ENCODE peak calls at places on chromosomes 11 and 22, in six cellular contexts. One of them, this sample, is unnamed.
A peak's percentile ranks its signal among the peaks of the same experiment; 100 is the strongest.

GRCh38 chr11:69127091-69127850 is 28.5 kb upstream of the SMIM38 start:
- DNase-seq in amniotic stem cell: no peak
- DNase-seq in substantia nigra: no peak
- DNase-seq in pons: no peak
- DNase-seq in A172: no peak
- DNase-seq in activated CD4-positive, alpha-beta T cell treated with anti-CD3 and anti-CD28 coated beads, Interleukin-2, amount 10 ng/mL, durations not matched to agents 7 days and 5 days: no peak
- DNase-seq in this sample: no peak

GRCh38 chr22:49481651-49482399 is 345.8 kb downstream of the BRD1 start:
- DNase-seq in amniotic stem cell: no peak
- DNase-seq in pons: no peak
- DNase-seq in substantia nigra: no peak
- DNase-seq in activated CD4-positive, alpha-beta T cell treated with anti-CD3 and anti-CD28 coated beads, Interleukin-2, amount 10 ng/mL, durations not matched to agents 7 days and 5 days: no peak
- DNase-seq in A172: no peak
- DNase-seq in this sample: no peak

GRCh38 chr11:73227571-73228211 is 9.6 kb downstream of the P2RY2 start:
- DNase-seq in substantia nigra: no peak
- DNase-seq in activated CD4-positive, alpha-beta T cell treated with anti-CD3 and anti-CD28 coated beads, Interleukin-2, amount 10 ng/mL, durations not matched to agents 7 days and 5 days: no peak
- DNase-seq in amniotic stem cell: no peak
- DNase-seq in A172: no peak
- DNase-seq in pons: no peak
- DNase-seq in this sample: no peak

GRCh38 chr11:34632105-34632780 is 11.3 kb downstream of the EHF start:
- DNase-seq in pons: peak; percentile 97
- DNase-seq in A172: no peak
- DNase-seq in amniotic stem cell: no peak
- DNase-seq in substantia nigra: peak; percentile 37
- DNase-seq in activated CD4-positive, alpha-beta T cell treated with anti-CD3 and anti-CD28 coated beads, Interleukin-2, amount 10 ng/mL, durations not matched to agents 7 days and 5 days: no peak
- DNase-seq in this sample: peak; percentile 49

GRCh38 chr22:36797988-36798670 is 18.7 kb downstream of the PVALB start:
- DNase-seq in A172: no peak
- DNase-seq in substantia nigra: no peak
- DNase-seq in pons: no peak
- DNase-seq in amniotic stem cell: no peak
- DNase-seq in activated CD4-positive, alpha-beta T cell treated with anti-CD3 and anti-CD28 coated beads, Interleukin-2, amount 10 ng/mL, durations not matched to agents 7 days and 5 days: no peak
- DNase-seq in this sample: no peak

GRCh38 chr11:72759468-72759867 is 7.3 kb upstream of the ARAP1 start:
- DNase-seq in A172: peak; percentile 35
- DNase-seq in amniotic stem cell: no peak
- DNase-seq in activated CD4-positive, alpha-beta T cell treated with anti-CD3 and anti-CD28 coated beads, Interleukin-2, amount 10 ng/mL, durations not matched to agents 7 days and 5 days: no peak
- DNase-seq in pons: no peak
- DNase-seq in substantia nigra: no peak
- DNase-seq in this sample: no peak

GRCh38 chr11:105821366-105821765 is 200.7 kb downstream of the MSANTD4 start:
- DNase-seq in activated CD4-positive, alpha-beta T cell treated with anti-CD3 and anti-CD28 coated beads, Interleukin-2, amount 10 ng/mL, durations not matched to agents 7 days and 5 days: no peak
- DNase-seq in A172: no peak
- DNase-seq in amniotic stem cell: no peak
- DNase-seq in pons: no peak
- DNase-seq in substantia nigra: no peak
- DNase-seq in this sample: no peak

GRCh38 chr11:47161134-47161854 is 15.4 kb downstream of the ARFGAP2 start:
- DNase-seq in pons: peak; percentile 81
- DNase-seq in A172: peak; percentile 69
- DNase-seq in substantia nigra: peak; percentile 65
- DNase-seq in activated CD4-positive, alpha-beta T cell treated with anti-CD3 and anti-CD28 coated beads, Interleukin-2, amount 10 ng/mL, durations not matched to agents 7 days and 5 days: peak; percentile 65
- DNase-seq in amniotic stem cell: peak; percentile 17
- DNase-seq in this sample: no peak

GRCh38 chr11:112412383-112412782 is 151.7 kb upstream of the PLET1 start:
- DNase-seq in substantia nigra: no peak
- DNase-seq in A172: no peak
- DNase-seq in pons: no peak
- DNase-seq in activated CD4-positive, alpha-beta T cell treated with anti-CD3 and anti-CD28 coated beads, Interleukin-2, amount 10 ng/mL, durations not matched to agents 7 days and 5 days: no peak
- DNase-seq in amniotic stem cell: no peak
- DNase-seq in this sample: no peak

GRCh38 chr11:95325777-95326258 is 94.8 kb upstream of the SESN3 start:
- DNase-seq in amniotic stem cell: no peak
- DNase-seq in pons: no peak
- DNase-seq in A172: no peak
- DNase-seq in substantia nigra: no peak
- DNase-seq in activated CD4-positive, alpha-beta T cell treated with anti-CD3 and anti-CD28 coated beads, Interleukin-2, amount 10 ng/mL, durations not matched to agents 7 days and 5 days: no peak
- DNase-seq in this sample: no peak

GRCh38 chr22:49677495-49677889 is 150.2 kb downstream of the BRD1 start:
- DNase-seq in A172: no peak
- DNase-seq in activated CD4-positive, alpha-beta T cell treated with anti-CD3 and anti-CD28 coated beads, Interleukin-2, amount 10 ng/mL, durations not matched to agents 7 days and 5 days: no peak
- DNase-seq in pons: no peak
- DNase-seq in substantia nigra: no peak
- DNase-seq in amniotic stem cell: no peak
- DNase-seq in this sample: no peak

GRCh38 chr22:42116848-42117424 is 13.7 kb downstream of the CYP2D6 start:
- DNase-seq in substantia nigra: no peak
- DNase-seq in A172: no peak
- DNase-seq in amniotic stem cell: no peak
- DNase-seq in activated CD4-positive, alpha-beta T cell treated with anti-CD3 and anti-CD28 coated beads, Interleukin-2, amount 10 ng/mL, durations not matched to agents 7 days and 5 days: no peak
- DNase-seq in pons: no peak
- DNase-seq in this sample: no peak

GRCh38 chr11:113261709-113262475 is 52.5 kb upstream of the TTC12 start:
- DNase-seq in substantia nigra: no peak
- DNase-seq in activated CD4-positive, alpha-beta T cell treated with anti-CD3 and anti-CD28 coated beads, Interleukin-2, amount 10 ng/mL, durations not matched to agents 7 days and 5 days: no peak
- DNase-seq in amniotic stem cell: no peak
- DNase-seq in A172: peak; percentile 84
- DNase-seq in pons: peak; percentile 77
- DNase-seq in this sample: no peak

GRCh38 chr11:80388536-80388935 is 947.7 kb upstream of the TENM4 start:
- DNase-seq in activated CD4-positive, alpha-beta T cell treated with anti-CD3 and anti-CD28 coated beads, Interleukin-2, amount 10 ng/mL, durations not matched to agents 7 days and 5 days: no peak
- DNase-seq in substantia nigra: no peak
- DNase-seq in pons: no peak
- DNase-seq in amniotic stem cell: no peak
- DNase-seq in A172: no peak
- DNase-seq in this sample: no peak

GRCh38 chr22:48640890-48641771 is 1186.5 kb downstream of the BRD1 start:
- DNase-seq in substantia nigra: no peak
- DNase-seq in A172: no peak
- DNase-seq in activated CD4-positive, alpha-beta T cell treated with anti-CD3 and anti-CD28 coated beads, Interleukin-2, amount 10 ng/mL, durations not matched to agents 7 days and 5 days: no peak
- DNase-seq in amniotic stem cell: no peak
- DNase-seq in pons: no peak
- DNase-seq in this sample: no peak

GRCh38 chr22:31083923-31084810 is 3.0 kb downstream of the SMTN start:
- DNase-seq in pons: no peak
- DNase-seq in substantia nigra: no peak
- DNase-seq in A172: no peak
- DNase-seq in activated CD4-positive, alpha-beta T cell treated with anti-CD3 and anti-CD28 coated beads, Interleukin-2, amount 10 ng/mL, durations not matched to agents 7 days and 5 days: no peak
- DNase-seq in amniotic stem cell: no peak
- DNase-seq in this sample: no peak

GRCh38 chr11:79617561-79617960 is 176.7 kb upstream of the TENM4 start:
- DNase-seq in activated CD4-positive, alpha-beta T cell treated with anti-CD3 and anti-CD28 coated beads, Interleukin-2, amount 10 ng/mL, durations not matched to agents 7 days and 5 days: no peak
- DNase-seq in substantia nigra: no peak
- DNase-seq in amniotic stem cell: no peak
- DNase-seq in pons: no peak
- DNase-seq in A172: no peak
- DNase-seq in this sample: no peak

GRCh38 chr22:22907551-22908494 is 20.2 kb downstream of the IGLL5 start:
- DNase-seq in activated CD4-positive, alpha-beta T cell treated with anti-CD3 and anti-CD28 coated beads, Interleukin-2, amount 10 ng/mL, durations not matched to agents 7 days and 5 days: no peak
- DNase-seq in A172: no peak
- DNase-seq in pons: no peak
- DNase-seq in amniotic stem cell: no peak
- DNase-seq in substantia nigra: no peak
- DNase-seq in this sample: no peak

GRCh38 chr11:64999478-64999877 is 2.7 kb upstream of the BATF2 start:
- DNase-seq in amniotic stem cell: no peak
- DNase-seq in A172: no peak
- DNase-seq in activated CD4-positive, alpha-beta T cell treated with anti-CD3 and anti-CD28 coated beads, Interleukin-2, amount 10 ng/mL, durations not matched to agents 7 days and 5 days: no peak
- DNase-seq in pons: no peak
- DNase-seq in substantia nigra: no peak
- DNase-seq in this sample: no peak

GRCh38 chr11:131934006-131934405 is 563.6 kb downstream of the NTM start:
- DNase-seq in amniotic stem cell: no peak
- DNase-seq in A172: no peak
- DNase-seq in pons: no peak
- DNase-seq in activated CD4-positive, alpha-beta T cell treated with anti-CD3 and anti-CD28 coated beads, Interleukin-2, amount 10 ng/mL, durations not matched to agents 7 days and 5 days: no peak
- DNase-seq in substantia nigra: no peak
- DNase-seq in this sample: no peak

GRCh38 chr11:75592699-75593098 is 30.6 kb downstream of the SERPINH1 start:
- DNase-seq in amniotic stem cell: no peak
- DNase-seq in pons: no peak
- DNase-seq in substantia nigra: no peak
- DNase-seq in A172: no peak
- DNase-seq in activated CD4-positive, alpha-beta T cell treated with anti-CD3 and anti-CD28 coated beads, Interleukin-2, amount 10 ng/mL, durations not matched to agents 7 days and 5 days: no peak
- DNase-seq in this sample: no peak

GRCh38 chr11:63670738-63671321 is 346 bp downstream of the ATL3 start:
- DNase-seq in amniotic stem cell: no peak
- DNase-seq in A172: no peak
- DNase-seq in pons: peak; percentile 74
- DNase-seq in activated CD4-positive, alpha-beta T cell treated with anti-CD3 and anti-CD28 coated beads, Interleukin-2, amount 10 ng/mL, durations not matched to agents 7 days and 5 days: peak; percentile 31
- DNase-seq in substantia nigra: peak; percentile 65
- DNase-seq in this sample: peak; percentile 35

GRCh38 chr11:111585371-111585770 is 16.9 kb upstream of the SIK2 start:
- DNase-seq in amniotic stem cell: no peak
- DNase-seq in A172: no peak
- DNase-seq in substantia nigra: no peak
- DNase-seq in pons: no peak
- DNase-seq in activated CD4-positive, alpha-beta T cell treated with anti-CD3 and anti-CD28 coated beads, Interleukin-2, amount 10 ng/mL, durations not matched to agents 7 days and 5 days: no peak
- DNase-seq in this sample: no peak

GRCh38 chr11:64857485-64857884 is 13.0 kb upstream of the CDC42BPG start:
- DNase-seq in amniotic stem cell: no peak
- DNase-seq in pons: no peak
- DNase-seq in substantia nigra: no peak
- DNase-seq in activated CD4-positive, alpha-beta T cell treated with anti-CD3 and anti-CD28 coated beads, Interleukin-2, amount 10 ng/mL, durations not matched to agents 7 days and 5 days: no peak
- DNase-seq in A172: no peak
- DNase-seq in this sample: no peak

GRCh38 chr22:29306830-29307657 is 594 bp downstream of the GAS2L1 start:
- DNase-seq in substantia nigra: peak; percentile 67
- DNase-seq in activated CD4-positive, alpha-beta T cell treated with anti-CD3 and anti-CD28 coated beads, Interleukin-2, amount 10 ng/mL, durations not matched to agents 7 days and 5 days: peak; percentile 30
- DNase-seq in pons: no peak
- DNase-seq in amniotic stem cell: peak; percentile 72
- DNase-seq in A172: no peak
- DNase-seq in this sample: peak; percentile 43

GRCh38 chr11:62671604-62672528 is at the start of the genes LBHD1 and UQCC3:
- DNase-seq in pons: peak; percentile 87
- DNase-seq in substantia nigra: peak; percentile 74
- DNase-seq in amniotic stem cell: peak; percentile 44
- DNase-seq in A172: peak; percentile 86
- DNase-seq in activated CD4-positive, alpha-beta T cell treated with anti-CD3 and anti-CD28 coated beads, Interleukin-2, amount 10 ng/mL, durations not matched to agents 7 days and 5 days: peak; percentile 89
- DNase-seq in this sample: peak; percentile 79

GRCh38 chr11:65546217-65546958 is 11.8 kb downstream of the LTBP3 start:
- DNase-seq in A172: no peak
- DNase-seq in substantia nigra: peak; percentile 23
- DNase-seq in activated CD4-positive, alpha-beta T cell treated with anti-CD3 and anti-CD28 coated beads, Interleukin-2, amount 10 ng/mL, durations not matched to agents 7 days and 5 days: peak; percentile 97
- DNase-seq in amniotic stem cell: no peak
- DNase-seq in pons: no peak
- DNase-seq in this sample: peak; percentile 34

GRCh38 chr11:134098566-134099184 is 29.8 kb downstream of the JAM3 start:
- DNase-seq in A172: no peak
- DNase-seq in pons: no peak
- DNase-seq in activated CD4-positive, alpha-beta T cell treated with anti-CD3 and anti-CD28 coated beads, Interleukin-2, amount 10 ng/mL, durations not matched to agents 7 days and 5 days: peak; percentile 13
- DNase-seq in amniotic stem cell: no peak
- DNase-seq in substantia nigra: no peak
- DNase-seq in this sample: no peak

GRCh38 chr11:86802601-86803051 is 2.3 kb downstream of the PRSS23 start:
- DNase-seq in activated CD4-positive, alpha-beta T cell treated with anti-CD3 and anti-CD28 coated beads, Interleukin-2, amount 10 ng/mL, durations not matched to agents 7 days and 5 days: peak; percentile 27
- DNase-seq in amniotic stem cell: no peak
- DNase-seq in substantia nigra: no peak
- DNase-seq in A172: peak; percentile 63
- DNase-seq in pons: no peak
- DNase-seq in this sample: no peak

GRCh38 chr22:23832226-23833016 is 6.4 kb downstream of the DERL3 start:
- DNase-seq in substantia nigra: no peak
- DNase-seq in A172: no peak
- DNase-seq in amniotic stem cell: no peak
- DNase-seq in activated CD4-positive, alpha-beta T cell treated with anti-CD3 and anti-CD28 coated beads, Interleukin-2, amount 10 ng/mL, durations not matched to agents 7 days and 5 days: no peak
- DNase-seq in pons: no peak
- DNase-seq in this sample: no peak

GRCh38 chr22:35620624-35621245 is 3.6 kb upstream of the MB start:
- DNase-seq in activated CD4-positive, alpha-beta T cell treated with anti-CD3 and anti-CD28 coated beads, Interleukin-2, amount 10 ng/mL, durations not matched to agents 7 days and 5 days: no peak
- DNase-seq in A172: no peak
- DNase-seq in substantia nigra: no peak
- DNase-seq in pons: no peak
- DNase-seq in amniotic stem cell: no peak
- DNase-seq in this sample: no peak

GRCh38 chr11:74024630-74025029 is 15.7 kb upstream of the UCP3 start:
- DNase-seq in A172: peak; percentile 15
- DNase-seq in pons: no peak
- DNase-seq in activated CD4-positive, alpha-beta T cell treated with anti-CD3 and anti-CD28 coated beads, Interleukin-2, amount 10 ng/mL, durations not matched to agents 7 days and 5 days: no peak
- DNase-seq in substantia nigra: no peak
- DNase-seq in amniotic stem cell: no peak
- DNase-seq in this sample: no peak

GRCh38 chr11:130086627-130087026 is 16.9 kb downstream of the APLP2 start:
- DNase-seq in A172: no peak
- DNase-seq in substantia nigra: no peak
- DNase-seq in amniotic stem cell: no peak
- DNase-seq in pons: no peak
- DNase-seq in activated CD4-positive, alpha-beta T cell treated with anti-CD3 and anti-CD28 coated beads, Interleukin-2, amount 10 ng/mL, durations not matched to agents 7 days and 5 days: no peak
- DNase-seq in this sample: no peak

GRCh38 chr22:49549256-49549655 is 278.4 kb downstream of the BRD1 start:
- DNase-seq in amniotic stem cell: no peak
- DNase-seq in substantia nigra: no peak
- DNase-seq in activated CD4-positive, alpha-beta T cell treated with anti-CD3 and anti-CD28 coated beads, Interleukin-2, amount 10 ng/mL, durations not matched to agents 7 days and 5 days: no peak
- DNase-seq in A172: no peak
- DNase-seq in pons: no peak
- DNase-seq in this sample: no peak

GRCh38 chr11:131663403-131664200 is 293.2 kb downstream of the NTM start:
- DNase-seq in A172: no peak
- DNase-seq in amniotic stem cell: no peak
- DNase-seq in substantia nigra: peak; percentile 78
- DNase-seq in pons: peak; percentile 93
- DNase-seq in activated CD4-positive, alpha-beta T cell treated with anti-CD3 and anti-CD28 coated beads, Interleukin-2, amount 10 ng/mL, durations not matched to agents 7 days and 5 days: no peak
- DNase-seq in this sample: peak; percentile 80

GRCh38 chr11:576791-577610 is 731 bp downstream of the PHRF1 start:
- DNase-seq in activated CD4-positive, alpha-beta T cell treated with anti-CD3 and anti-CD28 coated beads, Interleukin-2, amount 10 ng/mL, durations not matched to agents 7 days and 5 days: no peak
- DNase-seq in substantia nigra: no peak
- DNase-seq in A172: no peak
- DNase-seq in amniotic stem cell: no peak
- DNase-seq in pons: no peak
- DNase-seq in this sample: no peak

This sample was measured in caudate nucleus.